ENCODE peak calls at places on chromosomes 3 and 15, in nine cellular contexts. E, O, M, K, C, U, J, L and I are unnamed samples. For H3K4me1, the result is how much of the 10 kb centered on the place peaks cover.

GRCh38 chr3:38608961-38609360 is 40.5 kb downstream of the SCN5A start:
- DNase-seq in E (no peak), O (no peak), M (no peak), K (no peak), C (no peak), U (no peak), J (peak), L (no peak), I (no peak)

GRCh38 chr3:40191850-40192448 is 117.6 kb upstream of the EIF1B start:
- DNase-seq in E (peak), O (peak), M (peak), K (peak), C (peak), U (peak), J (no peak), L (peak), I (peak)

GRCh38 chr3:45950686-45951600 is 7.7 kb downstream of the CXCR6 start:
- DNase-seq in E (no peak), O (peak), M (no peak), K (no peak), C (no peak), U (no peak), J (no peak), L (peak), I (peak)

GRCh38 chr15:62578960-62579359 is 413.9 kb upstream of the C2CD4B start:
- DNase-seq in E (no peak), O (no peak), M (no peak), K (no peak), C (no peak), U (no peak), J (no peak), L (no peak), I (no peak)

GRCh38 chr3:100852882-100853281 is 140.3 kb downstream of the ABI3BP start:
- DNase-seq in E (no peak), O (no peak), M (no peak), K (no peak), C (no peak), U (no peak), J (no peak), L (no peak), I (no peak)

GRCh38 chr3:32283304-32283703 is 44.8 kb downstream of the CMTM8 start:
- DNase-seq in E (peak), O (no peak), M (no peak), K (no peak), C (no peak), U (no peak), J (no peak), L (no peak), I (no peak)

GRCh38 chr3:195269375-195270078 is 1.4 kb downstream of the XXYLT1 start:
- DNase-seq in E (no peak), O (no peak), M (no peak), K (no peak), C (no peak), U (no peak), J (no peak), L (no peak), I (no peak)

GRCh38 chr15:68402432-68403160 is 29.4 kb downstream of the ITGA11 start:
- DNase-seq in E (no peak), O (peak), M (peak), K (no peak), C (no peak), U (no peak), J (peak), L (no peak), I (no peak)

GRCh38 chr15:29682361-29682760 is 139.9 kb downstream of the TJP1 start:
- DNase-seq in E (no peak), O (no peak), M (no peak), K (no peak), C (no peak), U (no peak), J (peak), L (no peak), I (no peak)

GRCh38 chr3:14771593-14772497 is 46.9 kb upstream of the FGD5 start:
- DNase-seq in E (no peak), O (no peak), M (no peak), K (no peak), C (no peak), U (no peak), J (no peak), L (no peak), I (no peak)

GRCh38 chr15:57595011-57595866 is 3.5 kb downstream of the MYZAP start:
- DNase-seq in E (peak), O (peak), M (no peak), K (no peak), C (no peak), U (no peak), J (no peak), L (no peak), I (no peak)

GRCh38 chr3:192091831-192092230 is 630.9 kb downstream of the PYDC2 start:
- DNase-seq in E (no peak), O (no peak), M (no peak), K (no peak), C (no peak), U (no peak), J (no peak), L (no peak), I (no peak)

GRCh38 chr3:89380006-89380405 is 272.6 kb downstream of the EPHA3 start:
- DNase-seq in E (no peak), O (no peak), M (no peak), K (no peak), C (no peak), U (no peak), J (no peak), L (no peak), I (no peak)

GRCh38 chr3:108552267-108553159 is 36.7 kb downstream of the CIP2A start:
- DNase-seq in E (no peak), O (no peak), M (no peak), K (peak), C (peak), U (peak), J (no peak), L (peak), I (no peak)

GRCh38 chr3:194985031-194985578 is 285.9 kb downstream of the XXYLT1 start:
- DNase-seq in E (peak), O (peak), M (peak), K (peak), C (peak), U (peak), J (peak), L (no peak), I (no peak)

GRCh38 chr3:25897019-25897418 is 107.1 kb downstream of the OXSM start:
- DNase-seq in E (no peak), O (no peak), M (no peak), K (no peak), C (peak), U (no peak), J (no peak), L (no peak), I (no peak)

GRCh38 chr15:82742134-82742533 is 32.5 kb upstream of the AP3B2 start:
- DNase-seq in E (no peak), O (no peak), M (no peak), K (no peak), C (no peak), U (no peak), J (no peak), L (no peak), I (no peak)

GRCh38 chr15:77566092-77566491 is 66.6 kb downstream of the LINGO1 start:
- DNase-seq in E (no peak), O (no peak), M (no peak), K (no peak), C (no peak), U (no peak), J (no peak), L (no peak), I (no peak)

DNA sequence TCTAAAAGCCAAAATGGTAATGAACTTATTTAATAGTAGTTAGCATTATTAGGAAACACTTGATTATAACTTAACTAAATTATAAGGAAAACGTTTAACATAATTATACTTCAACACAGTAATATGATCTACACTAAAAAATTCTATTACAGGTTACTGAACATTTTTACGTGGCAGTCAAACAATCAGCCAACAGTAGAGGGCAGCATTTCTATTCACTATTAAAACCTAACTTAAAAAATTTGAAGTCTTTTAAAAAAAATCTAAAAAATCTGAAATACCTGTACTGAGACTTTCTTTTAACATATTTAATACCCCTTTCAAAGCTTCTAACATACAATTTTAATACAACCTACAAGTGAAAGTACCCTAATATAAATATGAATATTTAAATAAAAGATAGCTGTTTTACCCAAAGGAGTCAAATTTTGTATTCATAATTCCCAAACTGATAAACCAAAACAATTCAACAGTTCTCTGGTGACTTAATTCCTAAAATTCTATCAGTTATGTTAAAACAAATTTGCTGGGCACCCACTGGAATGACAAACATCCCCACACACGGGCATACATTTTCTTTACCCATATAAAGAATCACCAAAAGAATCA is 41.5 kb downstream of the DLG1 start:
- DNase-seq in E (no peak), O (no peak), M (no peak), K (no peak), C (peak), U (peak), J (no peak), L (peak), I (no peak)
- H3K4me1 ChIP-seq in E (under half), O (under half), M (under half), K (under half), C (half or more), U (under half), J (under half), L (under half), I (under half)

GRCh38 chr3:6326760-6327159 is 534.2 kb upstream of the GRM7 start:
- DNase-seq in E (no peak), O (no peak), M (no peak), K (peak), C (no peak), U (no peak), J (no peak), L (no peak), I (no peak)
- H3K27ac ChIP-seq in E (no peak), O (no peak), M (no peak), K (no peak), C (no peak), U (no peak), J (no peak), L (no peak), I (no peak)

DNA sequence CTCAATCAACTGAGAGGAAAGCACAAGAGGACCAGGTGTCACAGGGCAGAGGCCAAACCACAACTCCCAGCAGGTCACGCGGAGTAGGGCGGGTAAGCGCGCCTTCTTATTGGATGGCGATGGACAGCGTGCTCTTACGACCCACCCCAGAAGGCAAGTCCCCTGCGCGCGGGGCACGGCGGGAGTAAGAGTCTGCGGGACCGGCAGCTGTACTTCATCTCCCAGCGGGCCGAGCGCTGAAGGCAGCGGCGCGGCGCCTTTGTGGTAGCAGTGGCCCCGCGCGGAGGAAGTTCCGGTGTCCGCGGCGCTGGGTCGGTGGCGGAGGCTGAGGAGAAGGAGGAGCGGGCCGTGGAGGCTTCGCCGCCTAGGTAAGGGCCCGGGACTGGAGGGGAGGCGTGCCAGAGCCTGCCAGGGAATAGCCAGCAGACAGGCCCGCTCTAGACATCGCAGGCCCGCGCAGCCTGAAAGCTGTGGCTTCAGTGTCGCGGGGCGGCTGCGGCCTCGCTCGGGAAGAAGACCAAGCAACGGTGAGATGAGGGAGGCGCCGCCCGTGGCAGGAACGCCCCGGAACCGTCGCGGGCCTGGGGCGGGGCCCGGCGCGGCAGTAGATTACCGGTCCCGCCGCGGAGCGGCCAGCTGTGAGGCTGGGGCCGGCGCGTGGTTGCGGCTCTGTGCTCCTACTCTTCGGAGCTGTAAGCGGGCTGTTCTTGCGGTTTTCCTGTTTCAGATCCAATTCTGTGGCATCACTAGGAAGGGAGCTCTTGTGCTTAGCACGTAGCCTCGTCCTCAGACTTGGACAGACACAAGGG is at the start of gene RBM6:
- DNase-seq in E (peak), O (peak), M (peak), K (peak), C (peak), U (peak), J (peak), L (peak), I (peak)
- H3K4me1 ChIP-seq in E (under half), O (under half), M (under half), K (under half), C (under half), U (under half), J (under half), L (under half), I (under half)

GRCh38 chr15:86849563-86849962 is 769.9 kb downstream of the AGBL1 start:
- DNase-seq in E (peak), O (no peak), M (no peak), K (no peak), C (no peak), U (no peak), J (no peak), L (no peak), I (no peak)
- H3K27ac ChIP-seq in E (peak), O (no peak), M (no peak), K (no peak), C (no peak), U (no peak), J (no peak), L (no peak), I (no peak)

GRCh38 chr3:120449701-120450216 is 1.0 kb downstream of the FSTL1 start:
- DNase-seq in E (no peak), O (no peak), M (no peak), K (no peak), C (peak), U (peak), J (no peak), L (no peak), I (no peak)

GRCh38 chr3:120445654-120446053 is 5.1 kb downstream of the FSTL1 start:
- DNase-seq in E (no peak), O (no peak), M (no peak), K (no peak), C (no peak), U (no peak), J (no peak), L (no peak), I (no peak)

GRCh38 chr3:120448707-120449650 is 1.8 kb downstream of the FSTL1 start:
- DNase-seq in E (peak), O (no peak), M (no peak), K (no peak), C (peak), U (peak), J (no peak), L (no peak), I (no peak)

GRCh38 chr3:120450261-120450913 is 405 bp downstream of the FSTL1 start:
- DNase-seq in E (peak), O (peak), M (peak), K (peak), C (peak), U (peak), J (peak), L (no peak), I (no peak)

DNA sequence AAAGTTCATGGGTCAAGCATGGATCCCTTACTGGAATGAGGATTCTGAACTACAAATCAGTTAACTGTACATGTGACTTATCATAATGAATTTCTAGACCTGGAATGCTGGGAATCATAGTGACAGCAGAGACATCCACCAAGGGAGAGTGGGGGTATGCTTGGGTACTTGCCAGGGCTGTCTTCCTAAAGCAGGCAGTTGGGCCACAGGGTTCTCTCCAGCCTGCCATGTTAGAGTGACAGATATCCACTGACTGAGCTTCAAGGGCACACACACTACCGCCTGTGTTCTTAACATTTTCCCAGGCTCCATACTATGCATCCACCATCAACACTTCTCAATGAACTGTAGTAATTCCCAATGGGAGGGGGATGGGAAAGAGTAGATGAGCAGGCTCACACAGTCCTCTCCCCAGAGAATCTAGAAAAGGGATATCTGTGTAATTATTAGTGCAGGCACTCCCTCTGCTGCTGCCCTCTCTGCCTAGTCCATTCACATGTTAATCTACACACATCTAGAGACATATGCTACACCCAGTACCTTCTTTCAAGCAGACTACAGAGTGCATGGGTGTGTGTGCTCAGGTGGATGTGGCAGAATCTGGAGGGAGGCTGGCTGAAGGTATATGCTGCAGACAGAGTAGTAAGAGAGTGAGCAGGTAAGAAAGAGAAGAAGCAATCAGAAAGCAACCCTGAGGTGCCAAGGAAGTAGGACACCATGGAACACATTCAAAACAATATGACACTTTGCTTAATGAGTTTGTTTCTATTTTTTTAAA is 3.7 kb downstream of the FSTL1 start:
- DNase-seq in E (no peak), O (no peak), M (no peak), K (no peak), C (no peak), U (no peak), J (no peak), L (no peak), I (no peak)
- H3K4me1 ChIP-seq in E (half or more), O (half or more), M (under half), K (under half), C (under half), U (half or more), J (half or more), L (under half), I (under half)

DNA sequence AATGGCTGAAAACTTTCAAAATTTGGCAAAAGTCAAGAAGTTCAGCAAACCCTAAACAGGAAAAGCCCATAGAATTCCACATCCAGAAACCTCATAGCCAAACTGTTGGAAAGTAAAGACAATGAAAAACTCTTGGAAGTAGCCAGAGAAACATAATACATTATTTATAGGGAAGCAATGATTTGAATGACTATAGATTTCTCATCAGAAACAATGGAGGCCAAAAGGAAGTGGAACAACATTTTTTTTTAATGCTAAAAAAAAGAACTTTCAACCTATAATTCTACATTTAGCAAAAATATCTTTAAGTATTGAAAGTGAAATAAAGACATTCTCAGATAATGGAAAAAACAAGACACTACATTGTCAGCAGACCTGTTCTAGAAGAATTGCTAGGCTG is 30.2 kb downstream of the ALPK3 start:
- DNase-seq in E (no peak), O (no peak), M (no peak), K (no peak), C (no peak), U (no peak), J (no peak), L (no peak), I (no peak)
- H3K27ac ChIP-seq in E (no peak), O (no peak), M (no peak), K (no peak), C (no peak), U (no peak), J (no peak), L (no peak), I (no peak)

GRCh38 chr3:151264611-151265010 is 13.7 kb downstream of the P2RY14 start:
- DNase-seq in E (no peak), O (no peak), M (no peak), K (no peak), C (no peak), U (no peak), J (no peak), L (no peak), I (no peak)
- H3K4me1 ChIP-seq in E (under half), O (half or more), M (under half), K (under half), C (under half), U (under half), J (under half), L (under half), I (under half)

DNA sequence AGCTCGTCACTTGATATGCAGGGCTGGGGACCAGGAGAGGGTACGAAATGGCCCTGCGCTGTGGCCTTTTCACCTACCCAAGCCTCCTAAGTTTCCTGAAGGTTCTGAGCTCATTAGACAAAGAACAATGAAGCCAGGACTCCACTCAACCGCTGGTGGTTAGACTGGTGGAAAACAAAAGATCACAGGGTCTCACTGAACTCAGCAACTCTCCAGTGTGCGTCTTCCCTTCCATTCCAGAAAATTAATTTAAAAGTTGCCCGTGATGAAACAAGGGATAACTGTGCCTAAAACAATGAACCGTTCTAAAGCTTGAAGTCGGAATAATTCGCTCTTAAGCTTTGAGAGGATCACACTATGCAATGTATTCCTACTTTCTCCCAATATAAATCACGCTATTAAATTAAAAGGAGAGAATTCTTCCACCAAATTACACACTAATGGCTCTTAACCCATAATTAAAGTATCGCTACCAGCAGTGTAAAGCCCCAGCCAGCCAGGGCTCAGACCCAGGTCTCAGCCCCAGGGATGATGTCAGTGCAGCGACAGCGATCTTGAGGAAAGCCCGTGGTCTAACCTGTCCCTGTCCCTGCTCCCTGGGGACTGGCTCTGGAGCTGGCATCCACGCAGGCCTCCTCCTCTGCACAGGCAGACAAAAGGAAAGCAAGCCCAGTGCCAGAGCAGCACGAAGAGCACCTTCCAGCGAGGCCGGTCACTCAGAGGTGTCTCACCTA is 4.9 kb downstream of the VGLL4 start:
- DNase-seq in E (peak), O (no peak), M (no peak), K (no peak), C (peak), U (no peak), J (no peak), L (no peak), I (no peak)
- H3K27ac ChIP-seq in E (peak), O (peak), M (peak), K (peak), C (peak), U (peak), J (peak), L (no peak), I (no peak)